ENCODE peak calls at places on chromosomes 2 and 18, in eight cellular contexts. X is CD8-positive, alpha-beta memory T cell; V is heart left ventricle; G is PC-9; U is A673; S is heart right ventricle; C is GM23338; I is uterus. Y is an unnamed sample. For H3K4me1 and H3K27me3, the result is how much of the 10 kb centered on the place peaks cover.

GRCh38 chr2:207928079-207928478 is 97.2 kb downstream of the PLEKHM3 start:
- DNase-seq in X (no peak), V (no peak), G (no peak), U (no peak), S (no peak), C (no peak), I (no peak), Y (no peak)

GRCh38 chr2:145752091-145752806 is 1232.3 kb upstream of the ZEB2 start:
- DNase-seq in X (no peak), V (peak), G (no peak), U (peak), S (peak), C (peak), I (no peak), Y (peak)

GRCh38 chr2:111995148-111995547 is 59.9 kb upstream of the TMEM87B start:
- DNase-seq in X (no peak), V (no peak), G (no peak), U (no peak), S (no peak), C (no peak), I (no peak), Y (no peak)

GRCh38 chr2:96408631-96409542 is 73.3 kb downstream of the NCAPH start:
- DNase-seq in X (no peak), V (peak), G (peak), U (no peak), S (peak), C (no peak), I (peak), Y (no peak)

GRCh38 chr2:142562900-142563299 is 314.6 kb upstream of the KYNU start:
- DNase-seq in X (no peak), V (no peak), G (no peak), U (no peak), S (no peak), C (no peak), I (no peak), Y (no peak)

GRCh38 chr2:47984041-47984440 is 77.7 kb upstream of the FBXO11 start:
- DNase-seq in X (no peak), V (no peak), G (no peak), U (no peak), S (no peak), C (no peak), I (no peak), Y (no peak)

GRCh38 chr2:110097506-110098220 is 18.0 kb downstream of the MALL start:
- DNase-seq in X (no peak), V (peak), G (peak), U (no peak), S (peak), C (peak), I (no peak), Y (no peak)

GRCh38 chr18:7071600-7071999 is 46.0 kb downstream of the LAMA1 start:
- DNase-seq in X (no peak), V (no peak), G (no peak), U (no peak), S (no peak), C (no peak), I (no peak), Y (no peak)

GRCh38 chr2:149585317-149585885 is 2.2 kb downstream of the MMADHC start:
- DNase-seq in X (no peak), V (no peak), G (no peak), U (no peak), S (no peak), C (no peak), I (no peak), Y (no peak)

GRCh38 chr2:142853912-142854311 is 23.6 kb upstream of the KYNU start:
- DNase-seq in X (no peak), V (no peak), G (no peak), U (no peak), S (no peak), C (no peak), I (no peak), Y (no peak)

GRCh38 chr2:236496311-236496710 is 73.3 kb upstream of the ACKR3 start:
- DNase-seq in X (no peak), V (no peak), G (no peak), U (no peak), S (no peak), C (no peak), I (no peak), Y (no peak)
- H3K4me1 ChIP-seq in X (under half), V (under half), G (under half), U (under half), S (under half), C (under half), I (under half), Y (under half)

DNA sequence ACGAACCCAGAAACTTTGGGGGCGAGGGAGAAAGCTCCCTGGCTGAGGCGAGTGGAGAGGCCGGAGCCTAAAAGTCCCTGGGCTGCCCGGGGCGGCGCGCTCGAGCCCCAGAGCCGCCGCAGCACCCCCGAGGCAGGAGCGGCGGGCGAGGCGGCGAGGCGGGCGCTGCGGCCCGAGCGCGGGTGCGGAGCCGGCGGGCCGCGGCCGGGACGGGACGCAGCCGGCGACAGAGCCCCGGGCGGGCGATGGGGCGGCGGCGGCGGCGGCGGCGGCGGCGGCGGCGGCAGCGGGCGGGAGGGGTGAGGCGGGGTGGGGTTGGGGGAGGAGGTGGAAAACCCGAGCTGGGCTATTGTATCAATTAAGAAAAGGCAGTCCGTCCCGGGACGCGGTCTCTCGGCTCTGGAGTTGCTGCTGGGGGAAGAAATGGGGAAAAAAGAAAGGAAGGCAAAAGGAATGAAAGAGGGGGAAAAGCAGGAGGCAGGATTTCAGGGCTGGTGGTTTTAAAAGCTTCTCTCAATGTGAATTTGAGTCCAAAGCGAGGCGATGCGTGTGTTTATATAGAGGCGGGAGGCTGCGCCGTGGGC is 821 bp upstream of the CYP26B1 start:
- DNase-seq in X (no peak), V (no peak), G (no peak), U (peak), S (no peak), C (peak), I (peak), Y (peak)
- H3K27me3 ChIP-seq in X (under half), V (half or more), G (under half), U (under half), S (under half), C (half or more), I (under half), Y (under half)

DNA sequence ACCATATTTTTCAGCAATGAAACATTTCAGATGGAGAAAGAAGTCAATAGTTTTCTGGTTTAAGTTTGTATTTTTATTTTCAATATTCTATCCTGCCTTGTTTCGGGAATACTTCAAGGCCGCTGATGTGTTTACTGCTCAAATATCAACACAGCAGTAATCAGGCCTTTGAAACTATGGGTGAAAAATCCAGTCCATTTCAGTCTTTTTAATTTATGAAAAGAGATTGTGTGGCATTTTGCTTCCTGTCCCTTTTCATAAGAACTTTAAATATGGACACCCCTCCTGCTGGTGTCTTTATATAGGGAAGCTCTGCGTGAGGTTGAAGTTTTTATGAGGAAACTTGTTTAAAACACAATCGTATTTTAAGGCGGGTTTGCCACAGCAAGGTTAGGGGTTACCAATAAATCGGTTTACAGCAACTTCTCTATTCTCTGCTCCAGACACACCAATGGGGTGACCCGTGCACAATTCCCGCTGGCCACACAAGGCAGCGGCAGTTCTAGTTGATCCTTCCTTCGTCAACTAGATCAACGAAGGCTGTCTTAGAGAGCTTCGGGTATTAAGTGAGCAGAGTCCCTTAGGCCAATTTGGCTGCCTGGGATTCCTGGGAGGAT is 1.2 kb upstream of the TANC1 start:
- DNase-seq in X (no peak), V (peak), G (no peak), U (peak), S (no peak), C (no peak), I (peak), Y (peak)
- H3K4me1 ChIP-seq in X (under half), V (under half), G (under half), U (under half), S (under half), C (under half), I (under half), Y (under half)

DNA sequence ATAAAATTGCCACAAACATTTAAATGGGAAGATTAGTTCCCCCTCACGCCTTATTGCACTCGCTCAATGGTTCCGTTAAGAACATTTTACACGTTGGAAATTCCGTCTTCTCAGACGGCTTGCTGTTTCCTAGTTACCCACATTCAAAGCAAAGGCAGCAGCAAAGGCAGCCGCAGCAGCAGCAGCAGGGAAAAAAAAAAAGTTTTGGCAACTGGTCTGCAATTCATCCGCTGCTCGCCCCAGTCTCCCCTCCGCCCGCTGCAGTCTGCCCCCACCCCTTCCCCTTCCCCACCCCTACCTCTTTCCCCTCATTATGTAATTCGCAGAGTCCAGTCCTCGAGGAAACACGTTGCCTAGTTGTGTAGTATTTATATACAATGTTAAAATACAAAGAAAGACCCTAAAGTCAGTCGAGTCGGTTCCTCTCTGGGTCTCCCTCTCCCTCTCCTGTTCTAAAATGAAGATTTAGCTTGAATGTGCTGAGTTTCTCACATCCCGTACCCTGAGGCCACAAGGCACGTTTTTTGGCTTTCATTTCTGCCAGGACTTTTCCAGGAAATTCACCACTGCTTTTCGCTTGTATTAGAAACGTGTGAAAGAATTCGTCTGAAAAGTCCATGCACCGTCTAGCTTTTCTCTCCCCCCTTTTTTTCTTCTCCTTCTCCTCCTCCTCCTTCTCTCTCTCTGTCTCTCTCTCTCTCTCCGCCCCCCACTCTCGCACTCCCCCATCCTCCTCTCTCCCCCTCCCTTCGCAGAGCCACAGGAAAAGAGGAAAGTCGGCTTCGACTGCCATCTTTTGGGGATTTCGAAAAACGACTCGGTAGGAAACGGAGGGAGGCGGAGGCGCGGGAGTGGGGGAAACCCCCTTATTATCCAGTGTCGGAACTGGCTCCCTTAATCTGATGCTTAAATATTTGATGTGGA is 140.0 kb downstream of the MEIS1 start:
- DNase-seq in X (no peak), V (peak), G (peak), U (peak), S (peak), C (peak), I (peak), Y (peak)
- H3K27me3 ChIP-seq in X (under half), V (under half), G (under half), U (under half), S (under half), C (half or more), I (under half), Y (under half)

DNA sequence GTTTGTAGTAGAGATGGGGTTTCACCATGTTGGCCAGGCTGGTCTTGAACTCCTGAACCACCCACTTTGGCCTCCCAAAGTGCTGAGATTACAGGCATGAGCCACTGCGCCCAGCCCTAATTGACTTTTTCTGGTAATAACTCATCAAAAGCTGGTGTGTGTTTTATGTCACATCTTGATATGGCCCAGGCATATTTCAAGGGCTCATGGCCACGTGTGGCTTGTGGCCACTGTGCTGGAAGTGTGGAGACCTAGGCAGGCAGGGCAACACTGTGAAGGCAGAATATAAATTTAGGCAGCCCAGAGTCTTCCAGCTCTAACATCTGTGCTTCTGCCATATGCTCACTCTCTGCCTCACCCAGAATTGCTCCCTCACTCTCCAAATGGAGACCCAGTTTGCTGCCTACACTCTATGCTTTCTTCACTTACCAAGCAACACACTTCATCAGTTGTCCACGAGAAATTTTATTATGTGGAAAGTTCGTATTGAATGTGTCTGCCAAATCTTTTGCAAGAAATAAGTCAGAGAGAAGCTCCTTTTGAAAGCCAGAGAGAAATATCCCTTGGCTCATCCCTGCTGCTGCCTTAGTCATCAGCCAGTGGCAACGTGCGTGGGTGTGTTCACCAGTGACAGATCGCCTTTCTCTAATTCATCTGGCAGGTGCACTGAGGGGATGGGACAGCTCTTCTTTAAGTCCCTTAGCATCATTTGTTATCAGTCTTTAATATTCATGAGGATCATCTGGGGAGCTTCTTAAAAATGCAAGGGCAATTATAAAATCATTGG is 129.4 kb upstream of the CXCR4 start:
- DNase-seq in X (no peak), V (peak), G (no peak), U (no peak), S (no peak), C (no peak), I (no peak), Y (no peak)
- H3K4me1 ChIP-seq in X (under half), V (under half), G (under half), U (under half), S (under half), C (under half), I (under half), Y (under half)

GRCh38 chr2:238765590-238765989 is 82.3 kb upstream of the TWIST2 start:
- DNase-seq in X (no peak), V (no peak), G (no peak), U (no peak), S (no peak), C (no peak), I (no peak), Y (no peak)
- H3K27me3 ChIP-seq in X (under half), V (under half), G (half or more), U (under half), S (under half), C (under half), I (under half), Y (under half)

GRCh38 chr18:13614701-13615288 is 111.6 kb downstream of the FAM210A start:
- DNase-seq in X (peak), V (peak), G (no peak), U (peak), S (peak), C (no peak), I (no peak), Y (no peak)
- H3K4me1 ChIP-seq in X (under half), V (under half), G (under half), U (under half), S (half or more), C (under half), I (under half), Y (under half)

Y was measured in HAP-1.